ENCODE peak calls at places on chromosomes 4 and X, in six cellular contexts. X, F, P, Y, J and Z are unnamed samples.

GRCh38 chrX:56738670-56739069 is 9.6 kb downstream of the NBDY start:
- DNase-seq in X (no peak), F (no peak), P (no peak), Y (no peak), J (no peak), Z (no peak)

GRCh38 chr4:83252782-83253405 is 31.7 kb downstream of the COQ2 start:
- DNase-seq in X (no peak), F (peak), P (peak), Y (peak), J (peak), Z (no peak)

GRCh38 chr4:151692443-151692782 is 68.4 kb downstream of the GATB start:
- DNase-seq in X (no peak), F (no peak), P (no peak), Y (no peak), J (no peak), Z (no peak)

GRCh38 chr4:27360651-27361347 is 500.2 kb downstream of the STIM2 start:
- DNase-seq in X (no peak), F (peak), P (peak), Y (peak), J (peak), Z (no peak)

GRCh38 chr4:87128006-87128705 is 92.3 kb downstream of the KLHL8 start:
- DNase-seq in X (no peak), F (peak), P (no peak), Y (no peak), J (no peak), Z (no peak)

GRCh38 chrX:20063716-20064351 is 52.9 kb downstream of the MAP7D2 start:
- DNase-seq in X (no peak), F (peak), P (no peak), Y (no peak), J (no peak), Z (no peak)

GRCh38 chr4:122038896-122039295 is 87.0 kb upstream of the TRPC3 start:
- DNase-seq in X (no peak), F (no peak), P (no peak), Y (no peak), J (no peak), Z (no peak)

GRCh38 chr4:99669084-99669483 is 11.5 kb upstream of the C4orf54 start:
- DNase-seq in X (no peak), F (no peak), P (no peak), Y (no peak), J (no peak), Z (no peak)

GRCh38 chrX:127877358-127877757 is 174.8 kb downstream of the ACTRT1 start:
- DNase-seq in X (no peak), F (no peak), P (no peak), Y (no peak), J (peak), Z (no peak)

GRCh38 chr4:88621763-88622327 is 29.6 kb downstream of the HERC3 start:
- DNase-seq in X (no peak), F (no peak), P (no peak), Y (no peak), J (no peak), Z (no peak)

GRCh38 chr4:88619973-88620372 is 27.7 kb downstream of the HERC3 start:
- DNase-seq in X (no peak), F (peak), P (peak), Y (no peak), J (no peak), Z (no peak)

GRCh38 chr4:88616275-88616996 is 24.2 kb downstream of the HERC3 start:
- DNase-seq in X (no peak), F (peak), P (peak), Y (peak), J (peak), Z (no peak)

GRCh38 chr4:88623097-88623496 is 30.8 kb downstream of the HERC3 start:
- DNase-seq in X (no peak), F (peak), P (peak), Y (no peak), J (peak), Z (no peak)

DNA sequence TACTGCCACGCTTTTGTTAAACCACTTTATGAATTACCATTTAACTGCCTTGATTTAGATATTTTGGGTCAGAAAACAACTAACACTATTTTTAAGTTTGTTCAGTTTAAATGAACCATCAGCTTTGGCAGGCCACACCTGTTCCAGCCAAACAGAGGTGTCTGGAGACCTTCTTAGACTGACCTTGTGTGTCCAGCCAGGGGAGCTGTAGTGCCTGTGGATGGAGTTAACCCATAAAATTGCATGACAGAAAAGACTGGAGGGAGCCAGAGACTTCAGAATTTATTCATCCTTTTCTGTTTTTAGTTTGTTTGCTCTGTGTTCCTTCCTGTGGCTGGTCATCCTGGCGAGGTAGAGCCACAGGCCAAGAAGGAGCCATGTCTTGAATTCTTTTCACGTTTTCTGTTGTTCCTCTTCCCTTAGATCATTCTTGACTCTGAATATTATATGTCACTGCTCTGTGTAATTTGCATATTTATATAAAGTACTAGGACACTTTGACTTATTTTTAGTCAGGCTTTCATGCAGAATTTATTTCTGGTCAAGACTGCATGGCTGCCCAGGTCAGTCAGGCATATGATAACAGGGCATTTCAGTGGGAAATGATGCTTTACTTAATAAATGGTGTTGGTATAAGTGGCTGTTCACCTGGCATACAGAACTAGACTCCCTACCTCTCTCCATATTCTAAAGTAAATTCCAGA is 26.7 kb downstream of the HERC3 start:
- DNase-seq in X (no peak), F (no peak), P (no peak), Y (no peak), J (no peak), Z (no peak)
- H3K4me3 ChIP-seq in X (no peak), F (no peak), P (no peak), Y (no peak), J (no peak), Z (no peak)

DNA sequence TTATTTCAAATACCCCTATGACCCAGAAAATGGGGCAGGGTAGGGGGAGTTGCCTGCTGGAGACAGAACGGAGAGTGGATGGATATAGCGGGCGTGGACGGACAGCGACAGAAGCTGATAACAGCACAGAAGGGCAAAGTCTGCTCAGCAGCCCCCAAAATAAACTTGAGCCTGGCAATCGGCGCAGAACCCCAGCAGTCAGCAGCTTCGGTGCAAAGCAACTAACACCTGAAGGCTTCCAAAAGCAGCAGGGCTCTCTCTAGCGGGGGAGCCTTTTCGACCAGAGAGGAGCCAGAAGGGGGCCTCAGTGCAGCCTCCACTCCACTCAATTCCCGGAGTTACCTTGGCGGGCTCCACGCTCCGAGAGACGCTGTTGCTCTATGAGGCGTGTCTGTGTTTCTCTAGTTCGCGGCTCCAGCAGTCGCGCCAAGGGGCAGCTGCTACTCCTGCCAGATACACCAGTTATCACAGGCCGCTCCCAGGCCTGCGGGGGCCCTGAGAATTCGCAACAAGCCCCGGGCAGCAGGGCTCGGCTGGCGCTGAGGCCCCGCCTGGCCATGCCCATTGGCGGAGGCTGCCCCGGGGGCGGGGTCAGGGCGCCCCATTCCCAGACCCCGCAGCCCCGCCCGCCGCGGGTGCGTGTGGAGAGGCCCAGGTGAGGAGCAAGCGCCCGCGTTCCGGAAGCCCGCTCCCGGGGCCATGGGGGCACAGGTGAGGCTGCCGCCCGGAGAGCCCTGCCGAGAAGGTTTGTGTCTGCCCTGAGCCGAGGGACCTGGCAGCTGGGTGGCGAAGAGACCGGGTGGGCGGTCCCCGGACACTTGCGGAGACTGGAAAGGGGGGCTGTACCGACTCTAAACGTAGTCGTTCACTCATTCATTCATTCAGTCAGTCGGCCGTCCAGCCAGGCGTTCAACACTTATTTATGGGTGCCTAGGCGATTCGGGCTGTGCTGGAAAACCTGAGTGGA is at the start of the genes CNGA1 and NIPAL1:
- DNase-seq in X (no peak), F (peak), P (peak), Y (peak), J (peak), Z (peak)
- TF ChIP-seq CTCF in X (no peak), F (peak), P (peak), Y (peak), J (peak), Z (peak)

GRCh38 chr4:137531121-137531520 is 1.2 kb downstream of the PCDH18 start:
- DNase-seq in X (no peak), F (peak), P (peak), Y (no peak), J (peak), Z (no peak)

GRCh38 chr4:137531951-137532868 is at the start of gene PCDH18:
- DNase-seq in X (peak), F (peak), P (peak), Y (peak), J (peak), Z (no peak)

GRCh38 chr4:137530176-137530575 is 2.1 kb downstream of the PCDH18 start:
- DNase-seq in X (no peak), F (peak), P (peak), Y (no peak), J (peak), Z (no peak)

GRCh38 chr4:137526681-137527080 is 5.6 kb downstream of the PCDH18 start:
- DNase-seq in X (no peak), F (no peak), P (peak), Y (no peak), J (no peak), Z (no peak)

GRCh38 chr4:137529432-137529831 is 2.9 kb downstream of the PCDH18 start:
- DNase-seq in X (no peak), F (no peak), P (no peak), Y (no peak), J (no peak), Z (no peak)
- H3K4me3 ChIP-seq in X (peak), F (peak), P (peak), Y (peak), J (peak), Z (no peak)

DNA sequence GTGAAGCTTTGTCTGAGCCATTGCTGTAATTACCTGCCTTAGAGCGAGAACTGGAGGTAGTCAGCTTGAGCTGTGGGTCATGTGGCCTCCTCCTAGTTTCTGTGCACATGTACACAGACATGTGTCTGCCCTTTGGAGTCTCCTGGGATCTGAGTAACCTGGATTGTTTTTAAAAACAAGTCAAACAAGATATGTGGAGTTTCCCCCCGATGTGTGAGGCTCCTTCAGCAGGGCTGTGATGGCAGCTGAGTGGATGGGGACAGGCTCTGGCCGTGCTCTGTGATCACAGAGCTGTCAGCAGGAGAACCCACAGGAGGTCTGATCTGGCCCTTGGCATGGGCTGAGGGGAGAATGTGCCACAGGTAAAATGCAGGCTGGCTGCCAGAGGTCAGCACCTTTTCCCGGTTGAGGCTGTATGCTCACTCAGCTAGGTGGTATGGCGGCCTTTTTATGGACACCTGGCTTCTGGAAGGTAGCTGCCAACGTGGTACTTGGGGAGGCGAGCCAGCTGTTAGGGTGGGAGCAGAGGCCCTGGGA is 38.4 kb downstream of the NOP14 start:
- DNase-seq in X (no peak), F (no peak), P (no peak), Y (no peak), J (no peak), Z (no peak)
- TF ChIP-seq CTCF in X (no peak), F (no peak), P (no peak), Y (no peak), J (no peak), Z (no peak)

GRCh38 chrX:52979993-52980392 is 21.7 kb upstream of the FAM156A start:
- DNase-seq in X (no peak), F (no peak), P (peak), Y (no peak), J (peak), Z (no peak)

GRCh38 chrX:52988985-52989917 is 30.9 kb upstream of the FAM156A start:
- DNase-seq in X (no peak), F (no peak), P (no peak), Y (no peak), J (no peak), Z (no peak)

GRCh38 chrX:52979568-52979967 is 21.2 kb upstream of the FAM156A start:
- DNase-seq in X (no peak), F (no peak), P (no peak), Y (no peak), J (peak), Z (no peak)

DNA sequence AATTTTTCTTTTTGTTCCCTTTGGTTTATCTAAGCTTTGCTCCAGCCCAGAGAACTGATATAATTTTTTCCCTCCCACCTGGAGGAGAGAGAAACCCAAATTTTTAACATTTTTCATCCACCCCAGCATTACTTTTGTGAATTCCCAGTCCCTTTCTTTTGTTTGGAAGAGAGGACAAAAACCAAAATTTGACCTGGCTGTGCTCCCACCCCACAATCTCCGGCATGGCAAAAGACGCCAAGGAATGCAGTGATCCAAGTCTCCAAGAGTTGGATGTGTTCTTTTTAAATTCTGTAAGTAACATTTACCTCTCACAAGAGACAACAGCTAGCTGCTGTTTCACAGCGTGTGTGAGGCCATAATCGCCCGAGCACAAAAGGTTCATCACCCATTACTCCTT is 25.2 kb upstream of the FAM156A start:
- DNase-seq in X (no peak), F (no peak), P (peak), Y (peak), J (peak), Z (no peak)
- H3K4me3 ChIP-seq in X (no peak), F (no peak), P (peak), Y (peak), J (peak), Z (no peak)